ENCODE peak calls at places on chromosomes 2 and 18, in nine cellular contexts. Q is heart right ventricle; T is HFF-Myc; U is kidney epithelial cell; O is stomach; Z is neural crest cell; E is CD8-positive, alpha-beta T cell; B is left lung; I is brain microvascular endothelial cell. N is an unnamed sample.

GRCh38 chr18:4035521-4035920 is 419.6 kb downstream of the DLGAP1 start:
- DNase-seq in Q (no peak), T (no peak), U (no peak), O (no peak), Z (no peak), E (no peak), B (no peak), I (no peak), N (no peak)

GRCh38 chr2:238108423-238109201 is 8.5 kb downstream of the ESPNL start:
- DNase-seq in Q (no peak), T (no peak), U (no peak), O (no peak), Z (no peak), E (no peak), B (peak; percentile 61), I (no peak), N (no peak)

GRCh38 chr2:118310878-118311442 is 222.7 kb downstream of the INSIG2 start:
- DNase-seq in Q (no peak), T (no peak), U (no peak), O (no peak), Z (no peak), E (no peak), B (peak; percentile 66), I (no peak), N (no peak)

GRCh38 chr18:76658627-76659026 is 163.6 kb upstream of the ZNF516 start:
- DNase-seq in Q (no peak), T (no peak), U (no peak), O (no peak), Z (peak; percentile 48), E (no peak), B (no peak), I (no peak), N (no peak)

GRCh38 chr2:8525582-8526402 is 156.1 kb upstream of the ID2 start:
- DNase-seq in Q (peak; percentile 78), T (no peak), U (peak; percentile 55), O (peak; percentile 93), Z (no peak), E (no peak), B (peak; percentile 93), I (peak; percentile 16), N (no peak)

GRCh38 chr2:99754215-99754614 is 264.4 kb upstream of the REV1 start:
- DNase-seq in Q (no peak), T (no peak), U (no peak), O (no peak), Z (no peak), E (no peak), B (no peak), I (peak; percentile 17), N (no peak)

GRCh38 chr2:20348542-20348941 is 2.1 kb downstream of the PUM2 start:
- DNase-seq in Q (no peak), T (no peak), U (no peak), O (no peak), Z (no peak), E (no peak), B (no peak), I (no peak), N (no peak)

GRCh38 chr2:199463000-199463692 is 5.4 kb upstream of the SATB2 start:
- DNase-seq in Q (peak; percentile 76), T (no peak), U (no peak), O (peak; percentile 71), Z (peak; percentile 86), E (no peak), B (peak; percentile 92), I (no peak), N (peak; percentile 40)

GRCh38 chr18:45775241-45775676 is 50.2 kb upstream of the SIGLEC15 start:
- DNase-seq in Q (peak; percentile 78), T (no peak), U (no peak), O (peak; percentile 77), Z (no peak), E (peak; percentile 75), B (peak; percentile 85), I (peak; percentile 45), N (peak; percentile 28)

GRCh38 chr2:11540148-11540995 is 6.5 kb downstream of the GREB1 start:
- DNase-seq in Q (peak; percentile 29), T (no peak), U (no peak), O (no peak), Z (no peak), E (no peak), B (no peak), I (no peak), N (no peak)

GRCh38 chr2:202025816-202026215 is 7.8 kb upstream of the FZD7 start:
- DNase-seq in Q (no peak), T (no peak), U (no peak), O (no peak), Z (no peak), E (no peak), B (no peak), I (no peak), N (no peak)

GRCh38 chr2:182164686-182165085 is 179.0 kb downstream of the PPP1R1C start:
- DNase-seq in Q (no peak), T (no peak), U (no peak), O (no peak), Z (no peak), E (no peak), B (no peak), I (no peak), N (no peak)

GRCh38 chr2:54176577-54176976 is 61.2 kb downstream of the ACYP2 start:
- DNase-seq in Q (peak; percentile 37), T (peak; percentile 25), U (no peak), O (no peak), Z (peak; percentile 14), E (no peak), B (no peak), I (peak; percentile 55), N (no peak)

DNA sequence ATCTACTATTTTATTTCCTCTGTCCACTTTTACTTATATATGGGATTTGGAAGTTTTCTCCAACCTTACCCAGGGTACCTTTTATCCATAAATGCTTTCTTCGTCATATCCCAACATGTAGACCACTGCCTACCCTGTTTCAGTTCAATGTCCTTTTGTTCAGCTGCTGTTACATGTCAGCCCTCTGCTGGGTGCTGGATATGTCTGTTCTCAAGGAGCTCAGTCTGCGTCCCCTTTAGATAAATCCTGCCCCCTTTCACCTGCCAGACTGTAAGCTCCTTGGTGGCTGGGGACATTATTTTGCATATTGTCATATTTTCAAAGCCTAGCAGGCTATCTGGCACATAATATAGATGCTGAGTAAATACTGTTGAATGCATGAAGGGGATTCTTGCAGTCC is 53.2 kb downstream of the NEMP2 start:
- DNase-seq in Q (no peak), T (no peak), U (no peak), O (no peak), Z (no peak), E (no peak), B (no peak), I (no peak), N (no peak)
- TF ChIP-seq CTCF in Q (no peak), T (no peak), U (no peak), O (no peak), Z (no peak), E (no peak), B (no peak), I (no peak), N (no peak)

DNA sequence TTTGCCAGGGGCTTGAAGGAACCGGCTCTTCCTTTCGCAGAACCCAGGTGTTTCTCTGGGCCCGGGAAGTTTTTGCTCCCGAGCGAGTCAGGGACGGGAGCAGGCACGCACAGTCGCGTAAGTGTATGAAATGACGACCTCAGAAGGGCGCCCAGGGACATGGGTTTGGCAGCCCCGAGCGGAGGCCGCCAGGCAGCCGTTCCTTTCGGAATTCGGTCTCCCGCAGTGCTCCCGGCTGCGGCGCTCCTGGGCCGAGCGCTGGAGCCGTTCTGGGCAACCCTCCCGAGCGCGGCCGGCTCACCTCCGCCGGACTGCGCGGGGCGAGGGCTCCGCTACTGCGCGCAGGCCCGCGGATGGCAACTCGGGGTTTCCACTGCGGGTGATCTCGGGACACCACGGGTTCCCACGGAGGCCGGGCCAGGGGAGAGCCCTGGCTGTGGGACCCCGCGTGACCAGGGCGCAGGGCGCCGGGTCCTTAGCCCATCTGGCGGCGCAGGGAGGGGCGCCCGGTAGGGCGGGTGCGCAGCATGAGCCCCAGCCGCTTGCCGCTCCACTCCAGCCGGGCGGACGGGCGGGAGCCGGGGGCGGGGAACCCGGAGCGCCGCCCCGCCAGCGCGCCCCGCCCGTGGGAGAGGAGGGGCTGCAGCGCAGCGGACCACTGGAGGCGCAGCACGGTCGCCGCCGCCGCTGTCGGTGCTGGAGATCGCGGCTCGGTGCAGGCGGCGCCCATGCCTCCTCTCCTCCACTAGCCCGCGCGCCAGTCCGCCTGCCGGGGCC is at the start of gene OSBPL6:
- DNase-seq in Q (peak; percentile 86), T (no peak), U (peak; percentile 28), O (peak; percentile 81), Z (peak; percentile 64), E (peak; percentile 65), B (peak; percentile 94), I (peak; percentile 60), N (peak; percentile 17)
- TF ChIP-seq CTCF in Q (peak; percentile 15), T (no peak), U (no peak), O (no peak), Z (peak; percentile 28), E (no peak), B (peak; percentile 13), I (peak; percentile 5), N (no peak)

DNA sequence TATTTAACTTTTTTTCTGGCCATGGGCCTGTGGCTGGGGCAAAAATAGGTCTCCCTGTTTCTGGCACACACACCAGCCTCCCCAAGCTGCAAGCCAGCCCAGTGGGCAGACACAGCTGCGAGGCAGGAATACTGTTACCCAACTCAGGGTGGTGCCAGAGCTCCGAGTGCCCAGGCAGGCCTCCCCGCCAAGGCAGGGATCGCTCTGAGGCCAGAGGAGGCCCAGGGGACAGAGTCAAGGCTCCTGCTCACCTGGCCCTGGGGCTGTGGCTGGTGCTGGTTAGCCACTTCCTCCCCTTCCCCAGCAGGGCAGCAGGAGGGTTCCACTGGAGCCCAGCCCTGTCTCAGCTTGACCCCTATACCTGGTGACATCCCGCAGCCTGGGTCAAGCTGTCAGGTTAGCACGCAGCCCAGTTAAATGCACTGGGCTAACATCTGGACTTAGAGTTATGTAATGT is 67.1 kb upstream of the EPAS1 start:
- DNase-seq in Q (peak; percentile 51), T (no peak), U (peak; percentile 12), O (no peak), Z (no peak), E (no peak), B (no peak), I (no peak), N (no peak)
- TF ChIP-seq CTCF in Q (no peak), T (no peak), U (peak; percentile 41), O (no peak), Z (no peak), E (no peak), B (no peak), I (peak; percentile 23), N (no peak)

GRCh38 chr2:49259926-49260325 is 105.6 kb upstream of the FSHR start:
- DNase-seq in Q (no peak), T (no peak), U (no peak), O (no peak), Z (no peak), E (no peak), B (no peak), I (no peak), N (no peak)

GRCh38 chr2:49251766-49252165 is 97.5 kb upstream of the FSHR start:
- DNase-seq in Q (no peak), T (no peak), U (peak; percentile 12), O (no peak), Z (no peak), E (no peak), B (no peak), I (peak; percentile 2), N (no peak)

GRCh38 chr2:49251251-49251650 is 96.9 kb upstream of the FSHR start:
- DNase-seq in Q (no peak), T (no peak), U (no peak), O (no peak), Z (no peak), E (no peak), B (no peak), I (no peak), N (no peak)

GRCh38 chr2:49254401-49254800 is 100.1 kb upstream of the FSHR start:
- DNase-seq in Q (no peak), T (no peak), U (no peak), O (no peak), Z (no peak), E (no peak), B (no peak), I (no peak), N (no peak)

GRCh38 chr2:49255325-49256023 is 101.2 kb upstream of the FSHR start:
- DNase-seq in Q (no peak), T (no peak), U (no peak), O (no peak), Z (no peak), E (no peak), B (no peak), I (no peak), N (no peak)
- TF ChIP-seq CTCF in Q (peak; percentile 18), T (no peak), U (no peak), O (no peak), Z (no peak), E (no peak), B (no peak), I (no peak), N (no peak)